ENCODE peak calls at places on chromosomes 13 and 19, in nine cellular contexts. M is psoas muscle; N is Panc1; I is omental fat pad; R is HepG2; X is heart left ventricle; Q is CD4-positive, alpha-beta T cell; G is left lung; D is upper lobe of left lung. J is an unnamed sample.

GRCh38 chr13:24274452-24274971 is 34.9 kb upstream of the C1QTNF9 start:
- ATAC-seq in M (no peak), D (no peak), R (no peak), G (no peak), N (no peak), X (peak; percentile 7), Q (peak; percentile 19), I (no peak), J (no peak)

GRCh38 chr19:3234800-3235199 is 10.3 kb downstream of the CELF5 start:
- ATAC-seq in Q (no peak), N (peak; percentile 63), G (no peak), I (no peak), D (no peak), M (no peak), X (no peak), R (peak; percentile 37), J (no peak)

GRCh38 chr19:1407662-1408299 is 395 bp downstream of the DAZAP1 start:
- ATAC-seq in M (no peak), Q (no peak), G (no peak), I (peak; percentile 15), N (peak; percentile 41), X (no peak), R (no peak), D (no peak), J (no peak)

GRCh38 chr13:28129911-28130693 is 8.2 kb upstream of the PAN3 start:
- ATAC-seq in I (no peak), Q (no peak), D (no peak), M (no peak), N (no peak), R (no peak), G (no peak), X (no peak), J (no peak)

GRCh38 chr19:3124630-3125029 is 11.2 kb upstream of the GNA15 start:
- ATAC-seq in R (no peak), G (no peak), X (no peak), N (no peak), D (no peak), Q (no peak), I (no peak), M (no peak), J (no peak)

GRCh38 chr13:20561731-20562130 is 5.2 kb upstream of the IFT88 start:
- ATAC-seq in I (no peak), G (no peak), M (no peak), Q (no peak), X (no peak), D (no peak), N (no peak), R (no peak), J (no peak)

GRCh38 chr13:111049791-111050538 is 65.1 kb upstream of the ARHGEF7 start:
- ATAC-seq in D (no peak), M (no peak), X (peak; percentile 29), R (peak; percentile 62), Q (no peak), G (peak; percentile 66), I (no peak), N (no peak), J (no peak)

GRCh38 chr13:86585826-86586225 is 786.6 kb upstream of the SLITRK6 start:
- ATAC-seq in D (no peak), M (no peak), X (no peak), N (no peak), R (no peak), Q (no peak), I (no peak), G (no peak), J (no peak)

GRCh38 chr13:48567521-48568331 is 34.8 kb upstream of the RCBTB2 start:
- ATAC-seq in G (peak; percentile 36), X (peak; percentile 65), Q (no peak), I (no peak), R (peak; percentile 57), M (peak; percentile 62), D (no peak), N (no peak), J (peak; percentile 78)

GRCh38 chr13:59266478-59267063 is 897.2 kb downstream of the DIAPH3 start:
- ATAC-seq in N (no peak), X (no peak), I (no peak), G (no peak), R (no peak), M (no peak), D (no peak), Q (no peak), J (no peak)

GRCh38 chr19:7596191-7596937 is 701 bp downstream of the CAMSAP3 start:
- ATAC-seq in M (no peak), I (no peak), Q (no peak), R (peak; percentile 17), D (no peak), N (no peak), G (peak; percentile 10), X (no peak), J (no peak)

GRCh38 chr13:36839981-36840380 is 21.0 kb downstream of the RFXAP start:
- ATAC-seq in Q (no peak), I (no peak), N (no peak), M (no peak), G (no peak), D (no peak), X (no peak), R (no peak), J (no peak)

GRCh38 chr19:47609885-47610545 is 1.1 kb downstream of the BICRA start:
- ATAC-seq in X (peak; percentile 16), I (no peak), Q (peak; percentile 16), R (peak; percentile 46), G (peak; percentile 6), N (peak; percentile 23), M (peak; percentile 9), D (no peak), J (no peak)

GRCh38 chr19:47608908-47609879 is at the start of gene BICRA:
- ATAC-seq in D (peak; percentile 84), R (peak; percentile 29), N (peak; percentile 76), X (peak; percentile 71), I (peak; percentile 71), G (peak; percentile 68), Q (peak; percentile 63), M (peak; percentile 69), J (peak; percentile 79)

GRCh38 chr19:47610546-47610894 is 1.6 kb downstream of the BICRA start:
- ATAC-seq in Q (no peak), X (no peak), N (no peak), M (no peak), I (no peak), R (no peak), G (no peak), D (no peak), J (no peak)

GRCh38 chr19:47607564-47608073 is 1.3 kb upstream of the BICRA start:
- ATAC-seq in R (no peak), I (no peak), X (no peak), Q (no peak), G (no peak), M (no peak), N (no peak), D (no peak), J (no peak)

DNA sequence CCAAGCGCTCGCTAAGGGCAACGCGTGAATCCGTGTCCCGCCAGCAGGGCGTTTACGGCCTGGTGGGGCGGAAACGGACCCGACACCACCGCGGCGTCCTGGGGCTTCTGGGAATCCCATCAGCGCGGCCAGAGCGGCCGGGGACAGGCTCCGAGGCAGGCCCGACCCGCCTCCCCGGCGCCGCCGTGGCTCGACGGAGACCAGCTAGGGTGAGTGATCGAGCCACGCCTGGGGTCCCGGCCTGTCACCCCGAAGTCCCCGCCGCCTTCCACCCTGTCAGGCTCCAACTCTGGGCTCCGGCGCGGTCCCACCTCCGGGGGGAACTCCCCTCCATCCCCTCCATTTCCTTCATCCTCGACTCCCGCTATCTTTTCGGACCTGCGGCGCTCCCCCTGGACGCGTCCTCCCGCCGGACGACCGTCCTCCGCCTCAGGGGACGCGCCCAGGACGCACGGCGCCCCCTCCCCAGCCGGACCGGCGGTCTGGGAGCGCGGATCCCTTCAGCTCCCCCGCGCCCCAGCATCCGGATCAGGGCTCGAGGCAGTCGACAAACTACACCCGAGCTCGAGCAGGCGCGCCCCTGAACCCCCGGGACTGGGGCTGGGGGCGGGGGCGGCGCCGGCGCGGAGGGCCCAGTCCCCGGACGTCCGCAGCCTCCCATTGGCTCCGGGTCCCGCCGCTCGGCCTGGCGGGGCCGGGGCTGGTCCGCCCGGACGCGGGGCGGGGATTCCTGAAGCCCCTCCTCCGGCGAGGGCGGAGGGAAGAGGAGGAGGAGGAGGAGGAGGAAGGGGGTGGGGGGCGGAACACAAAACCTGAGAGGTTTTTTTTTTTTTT is 643 bp upstream of the BICRA start:
- ATAC-seq in D (peak; percentile 94), Q (peak; percentile 81), N (peak; percentile 94), M (peak; percentile 92), G (peak; percentile 95), I (peak; percentile 92), X (peak; percentile 95), R (peak; percentile 91), J (peak; percentile 95)
- TF ChIP-seq CTCF in D (peak; percentile 56), Q (no peak), N (no peak), M (peak; percentile 43), G (peak; percentile 39), I (no peak), X (peak; percentile 21), R (no peak), J (peak; percentile 60)

DNA sequence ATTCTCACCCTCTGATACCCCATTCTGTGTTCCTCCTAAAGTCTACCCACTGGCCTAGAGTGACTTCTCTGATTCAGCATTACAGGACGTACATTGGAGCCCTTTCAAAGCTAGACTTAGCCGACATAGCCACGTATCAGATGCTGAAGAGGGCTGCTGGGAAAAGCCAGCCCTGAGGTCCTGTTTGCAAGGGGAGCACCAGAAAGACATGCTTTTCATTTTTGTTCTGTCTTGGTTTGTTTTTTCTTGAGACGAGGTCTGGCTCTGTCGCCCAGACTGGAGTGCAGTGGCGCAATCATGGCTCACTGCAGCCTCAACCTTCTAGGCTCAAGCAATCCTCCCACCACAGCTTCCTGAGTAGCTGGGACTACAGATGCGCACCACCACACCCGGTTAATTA is 6.3 kb upstream of the ZSWIM4 start:
- ATAC-seq in D (no peak), G (peak; percentile 10), R (no peak), N (no peak), Q (peak; percentile 28), I (no peak), X (no peak), M (no peak), J (no peak)
- TF ChIP-seq CTCF in D (no peak), G (no peak), R (no peak), N (no peak), Q (no peak), I (no peak), X (no peak), M (no peak), J (no peak)

GRCh38 chr13:45742985-45743384 is 40.9 kb downstream of the CBY2 start:
- ATAC-seq in M (no peak), I (no peak), D (no peak), G (no peak), R (no peak), N (no peak), X (no peak), Q (no peak), J (no peak)

DNA sequence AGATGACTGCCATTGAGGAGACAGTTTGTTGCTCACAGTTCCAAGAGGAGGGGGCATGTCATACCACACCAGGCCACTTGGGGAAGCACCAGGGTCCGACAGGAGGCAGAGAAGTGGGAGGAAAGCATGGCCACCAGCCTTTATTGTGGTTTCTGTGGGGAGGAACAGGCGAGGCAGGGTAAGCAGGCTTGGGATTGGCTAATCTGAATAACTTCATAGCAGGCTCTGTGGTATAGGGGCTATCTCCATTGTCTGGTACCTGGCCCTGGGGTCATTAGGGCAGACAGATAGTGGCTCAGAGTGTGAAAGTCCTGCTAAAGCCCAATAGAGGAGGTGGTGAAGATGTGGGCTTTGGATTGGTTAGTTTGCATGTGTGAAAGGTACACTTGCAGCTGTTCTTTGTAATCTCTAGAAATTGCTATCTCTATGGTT is 35.5 kb downstream of the CBY2 start:
- ATAC-seq in I (no peak), Q (no peak), N (no peak), R (peak; percentile 84), G (no peak), D (no peak), M (no peak), X (no peak), J (no peak)
- TF ChIP-seq CTCF in I (no peak), Q (no peak), N (peak; percentile 9), R (peak; percentile 15), G (no peak), D (no peak), M (no peak), X (no peak), J (no peak)

GRCh38 chr13:112329376-112329775 is 46.8 kb upstream of the SPACA7 start:
- ATAC-seq in G (no peak), D (no peak), N (no peak), M (no peak), X (no peak), I (no peak), R (no peak), Q (no peak), J (no peak)
- TF ChIP-seq CTCF in G (no peak), D (no peak), N (no peak), M (no peak), X (no peak), I (no peak), R (no peak), Q (no peak), J (no peak)

J was measured in gastroesophageal sphincter.